ENCODE peak calls at places on chromosomes 7 and 10, in six cellular contexts. M is mesendoderm, U is IMR-90, P is neuronal stem cell, D is mesenchymal stem cell, W is H1. N is an unnamed sample. For H3K4me1, the result is how much of the 10 kb centered on the place peaks cover.

GRCh38 chr7:16492513-16493062 is 27.1 kb upstream of the SOSTDC1 start:
- DNase-seq in W (no peak), D (peak), M (no peak), P (no peak), U (peak), N (no peak)

GRCh38 chr10:122446668-122447410 is 7.6 kb upstream of the ARMS2 start:
- DNase-seq in U (no peak), M (peak), D (no peak), P (no peak), W (no peak), N (no peak)

GRCh38 chr10:98815039-98815660 is 368.4 kb upstream of the HPS1 start:
- DNase-seq in M (no peak), W (no peak), P (no peak), U (no peak), D (no peak), N (peak)

GRCh38 chr10:103800789-103801540 is 54.4 kb downstream of the SH3PXD2A start:
- DNase-seq in U (peak), P (no peak), M (peak), D (peak), W (no peak), N (no peak)

GRCh38 chr10:122419016-122419415 is 35.4 kb upstream of the ARMS2 start:
- DNase-seq in U (no peak), D (no peak), W (no peak), M (no peak), P (no peak), N (no peak)

GRCh38 chr7:6628045-6628444 is 9.1 kb upstream of the ZNF316 start:
- DNase-seq in M (no peak), U (no peak), D (no peak), P (no peak), W (no peak), N (no peak)

GRCh38 chr10:14553434-14553833 is 221.3 kb downstream of the FAM107B start:
- DNase-seq in U (peak), P (no peak), M (peak), D (peak), W (no peak), N (no peak)

GRCh38 chr7:46928719-46929118 is 653.2 kb downstream of the TNS3 start:
- DNase-seq in W (no peak), U (no peak), D (no peak), P (no peak), M (no peak), N (no peak)

GRCh38 chr10:72098301-72099053 is 10.1 kb upstream of the SPOCK2 start:
- DNase-seq in U (no peak), M (no peak), W (no peak), D (no peak), P (no peak), N (no peak)

GRCh38 chr7:142516038-142516501 is 233.2 kb upstream of the PRSS1 start:
- DNase-seq in D (peak), M (peak), P (peak), W (no peak), U (peak), N (peak)

GRCh38 chr10:102399217-102400021 is 3.9 kb downstream of the NFKB2 start:
- DNase-seq in D (peak), U (peak), M (peak), W (peak), P (peak), N (peak)

GRCh38 chr10:132520147-132520811 is 17.3 kb upstream of the INPP5A start:
- DNase-seq in U (peak), M (no peak), W (no peak), D (peak), P (no peak), N (peak)

GRCh38 chr7:140061607-140061930 is 1.2 kb downstream of the PARP12 start:
- DNase-seq in D (peak), P (no peak), W (no peak), M (no peak), U (no peak), N (no peak)

GRCh38 chr10:102120987-102121738 is 995 bp upstream of the LDB1 start:
- DNase-seq in P (peak), U (peak), M (peak), W (peak), D (peak), N (peak)

GRCh38 chr7:724298-724697 is 2.2 kb upstream of the DNAAF5 start:
- DNase-seq in W (no peak), D (no peak), P (no peak), M (no peak), U (no peak), N (no peak)
- H3K4me1 ChIP-seq in W (under half), D (under half), P (under half), M (under half), U (under half), N (under half)

GRCh38 chr7:143884276-143884977 is 17.5 kb downstream of the TCAF1 start:
- DNase-seq in W (no peak), P (no peak), D (no peak), M (no peak), U (no peak), N (no peak)
- H4K8ac ChIP-seq in W (peak), P (no peak), D (no peak), M (no peak), U (no peak), N (no peak)

GRCh38 chr10:79320785-79321493 is 26.3 kb upstream of the PPIF start:
- DNase-seq in D (peak), U (peak), M (no peak), P (no peak), W (no peak), N (no peak)
- H3K4me1 ChIP-seq in D (under half), U (under half), M (under half), P (under half), W (under half), N (under half)

DNA sequence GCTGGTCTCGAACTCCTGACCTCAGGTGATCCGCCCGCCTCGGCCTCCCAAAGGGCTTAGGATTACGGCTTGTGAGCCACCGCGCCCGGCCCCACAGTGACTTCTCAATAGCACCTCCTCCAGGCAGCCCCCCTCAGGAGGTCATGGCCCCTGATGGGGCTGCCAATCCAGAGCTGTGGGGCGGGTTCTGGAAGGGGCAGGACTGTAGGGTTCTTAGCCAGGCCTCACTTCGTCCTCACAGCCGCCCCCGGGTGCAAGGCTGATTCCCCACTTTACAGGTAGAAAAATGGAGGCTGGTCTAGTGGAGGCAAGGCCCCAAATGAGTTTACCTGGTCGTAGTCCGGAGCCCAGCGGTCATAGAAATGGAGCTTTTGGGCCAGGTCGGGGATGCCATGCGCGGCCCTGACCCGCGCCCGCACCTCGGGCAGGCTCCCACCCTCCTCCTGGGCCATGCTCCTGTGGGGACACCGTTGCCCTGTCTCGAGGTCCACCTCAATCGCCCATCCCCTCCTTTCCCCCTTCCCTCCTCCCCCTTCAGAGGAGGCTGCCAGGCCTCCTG is 548 bp downstream of the METTL27 start:
- DNase-seq in M (peak), U (no peak), W (no peak), P (no peak), D (no peak), N (peak)
- H4K8ac ChIP-seq in M (peak), U (peak), W (peak), P (peak), D (peak), N (no peak)